ENCODE peak calls at places on chromosomes 4 and X, in seven cellular contexts. Q is A549, W is tibial artery, K is IMR-90, Z is DND-41, V is Peyer's patch, N is PC-3. D is an unnamed sample. For H3K9me3, the result is how much of the 10 kb centered on the place peaks cover.

GRCh38 chr4:87046111-87046510 is 111.3 kb downstream of the AFF1 start:
- DNase-seq in Q (no peak), W (no peak), K (peak), Z (no peak), V (no peak), N (no peak), D (no peak)

GRCh38 chr4:151197258-151197657 is 79.7 kb upstream of the PRSS48 start:
- DNase-seq in Q (no peak), W (peak), K (no peak), Z (no peak), V (no peak), N (peak), D (no peak)

GRCh38 chr4:109046549-109047171 is 255.8 kb downstream of the COL25A1 start:
- DNase-seq in Q (no peak), W (no peak), K (peak), Z (no peak), V (no peak), N (no peak), D (no peak)

GRCh38 chr4:73021634-73022033 is 47.9 kb downstream of the COX18 start:
- DNase-seq in Q (peak), W (no peak), K (peak), Z (no peak), V (no peak), N (peak), D (no peak)

GRCh38 chr4:173707658-173708415 is 177.8 kb upstream of the HAND2 start:
- DNase-seq in Q (no peak), W (no peak), K (no peak), Z (no peak), V (no peak), N (no peak), D (no peak)

GRCh38 chr4:77187231-77187630 is 30.2 kb downstream of the CCNG2 start:
- DNase-seq in Q (no peak), W (no peak), K (no peak), Z (no peak), V (no peak), N (no peak), D (no peak)

GRCh38 chrX:128653524-128653923 is 601.3 kb upstream of the ACTRT1 start:
- DNase-seq in Q (no peak), W (no peak), K (no peak), Z (no peak), V (no peak), N (no peak), D (no peak)

GRCh38 chr4:66568431-66568830 is 898.1 kb upstream of the EPHA5 start:
- DNase-seq in Q (no peak), W (no peak), K (no peak), Z (no peak), V (no peak), N (no peak), D (no peak)

GRCh38 chr4:1870328-1870577 is 940 bp upstream of the NSD2 start:
- DNase-seq in Q (peak), W (peak), K (peak), Z (peak), V (peak), N (peak), D (peak)

GRCh38 chrX:85052636-85053343 is 49.1 kb downstream of the APOOL start:
- DNase-seq in Q (no peak), W (no peak), K (peak), Z (no peak), V (no peak), N (peak), D (no peak)

GRCh38 chr4:140151700-140152014 is 2.3 kb downstream of the MAML3 start:
- DNase-seq in Q (peak), W (peak), K (peak), Z (peak), V (no peak), N (peak), D (peak)

GRCh38 chr4:40737882-40738281 is 11.9 kb upstream of the NSUN7 start:
- DNase-seq in Q (no peak), W (no peak), K (no peak), Z (no peak), V (no peak), N (no peak), D (no peak)

GRCh38 chr4:70608324-70608723 is 16.3 kb downstream of the AMBN start:
- DNase-seq in Q (no peak), W (no peak), K (no peak), Z (no peak), V (no peak), N (no peak), D (no peak)

GRCh38 chr4:148090503-148091476 is 351.4 kb downstream of the NR3C2 start:
- DNase-seq in Q (no peak), W (no peak), K (no peak), Z (no peak), V (no peak), N (no peak), D (no peak)

GRCh38 chr4:1410491-1411325 is 4.5 kb upstream of the NKX1-1 start:
- DNase-seq in Q (no peak), W (no peak), K (peak), Z (peak), V (peak), N (peak), D (no peak)

GRCh38 chrX:136260801-136261200 is 9.6 kb upstream of the MAP7D3 start:
- DNase-seq in Q (no peak), W (no peak), K (peak), Z (no peak), V (no peak), N (peak), D (no peak)

GRCh38 chr4:156830356-156830755 is 141.2 kb downstream of the PDGFC start:
- DNase-seq in Q (no peak), W (no peak), K (peak), Z (no peak), V (no peak), N (peak), D (no peak)

GRCh38 chr4:15006416-15007024 is 4.2 kb downstream of the CPEB2 start:
- DNase-seq in Q (no peak), W (no peak), K (peak), Z (no peak), V (no peak), N (peak), D (no peak)

GRCh38 chr4:14095881-14096280 is 468.4 kb upstream of the BOD1L1 start:
- DNase-seq in Q (no peak), W (no peak), K (no peak), Z (no peak), V (no peak), N (no peak), D (no peak)

GRCh38 chr4:6781113-6781512 is 1.4 kb upstream of the KIAA0232 start:
- DNase-seq in Q (no peak), W (peak), K (no peak), Z (no peak), V (no peak), N (no peak), D (no peak)

GRCh38 chr4:60913026-60913425 is 287.1 kb upstream of the ADGRL3 start:
- DNase-seq in Q (no peak), W (no peak), K (no peak), Z (no peak), V (no peak), N (no peak), D (no peak)

GRCh38 chr4:7045553-7045952 is 2.4 kb downstream of the TADA2B start:
- DNase-seq in Q (no peak), W (no peak), K (no peak), Z (no peak), V (no peak), N (no peak), D (no peak)

GRCh38 chr4:48603366-48604003 is 113.4 kb downstream of the ZAR1 start:
- DNase-seq in Q (no peak), W (no peak), K (no peak), Z (no peak), V (no peak), N (peak), D (peak)

GRCh38 chrX:49186125-49187027 is at the start of gene PRICKLE3:
- DNase-seq in Q (peak), W (peak), K (peak), Z (peak), V (peak), N (peak), D (peak)
- TF ChIP-seq CTCF in Q (peak), W (no peak), K (peak), Z (peak), V (peak), N (peak), D (no peak)

GRCh38 chrX:154594491-154594890 is 9.6 kb downstream of the CTAG1A start:
- DNase-seq in Q (no peak), W (no peak), K (no peak), Z (no peak), V (no peak), N (no peak), D (no peak)

GRCh38 chrX:154598656-154599055 is 13.7 kb downstream of the CTAG1A start:
- DNase-seq in Q (no peak), W (no peak), K (no peak), Z (no peak), V (no peak), N (no peak), D (no peak)

GRCh38 chrX:154597221-154597620 is 12.3 kb downstream of the CTAG1A start:
- DNase-seq in Q (no peak), W (no peak), K (no peak), Z (no peak), V (no peak), N (no peak), D (no peak)

GRCh38 chrX:154595559-154595958 is 10.6 kb downstream of the CTAG1A start:
- DNase-seq in Q (no peak), W (no peak), K (no peak), Z (no peak), V (no peak), N (peak), D (no peak)

GRCh38 chrX:154596290-154596929 is 11.5 kb downstream of the CTAG1A start:
- DNase-seq in Q (no peak), W (no peak), K (peak), Z (peak), V (no peak), N (peak), D (peak)
- H3K9me3 ChIP-seq in Q (under half), W (under half), K (under half), Z (under half), V (under half), N (under half), D (under half)

GRCh38 chrX:13697440-13697839 is 8.5 kb downstream of the RAB9A start:
- DNase-seq in Q (no peak), W (no peak), K (no peak), Z (no peak), V (no peak), N (no peak), D (no peak)
- H3K4me3 ChIP-seq in Q (no peak), W (no peak), K (no peak), Z (no peak), V (no peak), N (no peak), D (no peak)

GRCh38 chr4:24473309-24473721 is 111.0 kb downstream of the DHX15 start:
- DNase-seq in Q (no peak), W (no peak), K (peak), Z (peak), V (no peak), N (peak), D (no peak)
- TF ChIP-seq CTCF in Q (no peak), W (no peak), K (no peak), Z (peak), V (no peak), N (peak), D (no peak)

DNA sequence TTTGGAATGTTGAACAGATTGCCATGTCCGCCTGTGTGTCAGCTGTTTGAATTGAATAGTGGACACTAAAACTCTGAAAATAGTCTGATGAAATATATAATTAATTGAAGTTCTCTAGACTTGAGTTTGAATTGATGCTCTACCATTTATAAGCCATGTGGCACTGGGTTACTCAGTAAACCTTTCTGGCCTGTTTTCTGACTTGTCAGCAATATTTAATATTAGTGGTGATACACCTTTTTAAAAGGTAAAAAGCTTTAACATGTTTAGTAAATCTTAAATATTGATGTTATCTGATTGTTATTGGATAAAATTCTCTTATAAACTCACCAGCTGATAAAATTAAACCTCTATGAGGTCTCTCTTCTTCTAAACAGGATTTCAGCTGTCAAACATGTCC is 695.4 kb upstream of the HS3ST1 start:
- DNase-seq in Q (no peak), W (no peak), K (no peak), Z (no peak), V (no peak), N (no peak), D (no peak)
- H3K9me3 ChIP-seq in Q (under half), W (under half), K (under half), Z (under half), V (under half), N (under half), D (under half)

DNA sequence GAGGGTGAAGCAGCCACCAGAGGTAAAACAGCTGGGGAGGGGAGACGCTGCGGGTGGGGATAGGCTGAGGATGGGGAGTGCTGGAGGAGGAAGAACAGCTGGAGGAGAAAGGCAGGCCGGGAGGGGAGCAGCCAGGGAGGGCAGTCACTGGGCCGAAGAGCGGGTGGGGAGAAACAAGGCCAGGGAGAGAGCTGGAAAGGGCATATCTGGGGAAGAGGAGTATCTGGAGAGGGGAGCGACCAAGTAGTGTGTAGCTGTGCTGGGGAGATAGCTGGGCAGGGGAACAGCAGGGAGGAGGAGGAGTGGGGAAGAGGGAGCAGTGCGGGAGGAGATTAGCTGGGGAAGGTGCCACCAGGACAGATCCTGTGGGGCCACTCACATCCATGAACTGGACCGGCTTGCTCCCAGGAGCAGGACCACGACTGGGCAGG is 2.7 kb downstream of the SLC38A5 start:
- DNase-seq in Q (no peak), W (no peak), K (no peak), Z (no peak), V (no peak), N (no peak), D (no peak)
- H3K4me3 ChIP-seq in Q (no peak), W (peak), K (peak), Z (no peak), V (no peak), N (no peak), D (no peak)

DNA sequence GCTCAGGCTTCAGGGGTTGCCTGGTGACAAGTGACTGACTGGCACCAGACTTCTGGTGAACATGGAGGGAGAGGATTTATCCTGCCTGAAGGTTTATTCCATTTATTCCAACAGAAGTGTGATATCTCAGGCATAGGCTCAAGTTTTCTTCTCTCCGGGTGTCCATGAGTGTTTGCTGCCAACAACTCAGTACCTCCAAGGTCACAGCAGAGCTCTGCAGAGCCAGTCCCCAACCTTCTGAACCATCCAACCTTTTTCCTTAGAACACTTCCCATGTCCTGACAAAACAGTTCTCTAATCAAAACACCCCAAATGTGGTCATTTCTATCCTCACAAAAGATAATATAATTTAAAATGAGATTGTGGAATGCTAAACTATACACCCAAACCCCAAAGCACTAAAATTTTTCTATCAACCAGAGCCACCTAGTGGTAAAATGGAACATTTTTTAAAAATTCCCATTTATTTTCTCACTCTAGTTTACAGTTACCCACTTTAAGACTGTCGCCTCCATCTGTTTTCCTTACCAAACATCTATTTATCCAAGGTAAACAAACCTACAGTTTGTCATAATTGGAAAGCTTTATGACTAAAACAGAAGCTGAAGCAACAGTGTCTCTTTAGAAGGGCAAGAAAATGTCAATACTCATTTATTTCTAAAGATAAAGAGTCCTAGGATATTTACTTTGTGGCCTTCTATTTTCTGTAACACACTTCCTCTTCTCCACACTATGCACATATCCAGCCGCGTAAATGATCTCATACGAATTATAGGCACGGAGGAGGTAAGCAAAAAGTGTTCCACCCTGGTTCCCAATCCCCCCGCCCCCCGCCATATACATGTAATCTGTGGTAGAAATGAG is 39.5 kb downstream of the TMEM154 start:
- DNase-seq in Q (peak), W (no peak), K (peak), Z (no peak), V (no peak), N (peak), D (peak)
- TF ChIP-seq CTCF in Q (peak), W (peak), K (peak), Z (peak), V (peak), N (peak), D (peak)

D was measured in Caco-2.